ENCODE peak calls at places on chromosome 11, in seven cellular contexts. G, M, N, H, X, J and V are unnamed samples.

GRCh38 chr11:114079406-114080072 is 20.0 kb downstream of the ZBTB16 start:
- DNase-seq in G (no peak), M (peak), N (no peak), H (no peak), X (no peak), J (no peak), V (no peak)

GRCh38 chr11:10906521-10906920 is 48.7 kb upstream of the ZBED5 start:
- DNase-seq in G (peak), M (no peak), N (no peak), H (no peak), X (no peak), J (no peak), V (no peak)

GRCh38 chr11:10441652-10442503 is 13.2 kb upstream of the AMPD3 start:
- DNase-seq in G (no peak), M (peak), N (no peak), H (no peak), X (no peak), J (no peak), V (peak)

GRCh38 chr11:124608146-124608545 is 3.1 kb upstream of the PANX3 start:
- DNase-seq in G (no peak), M (no peak), N (no peak), H (no peak), X (no peak), J (no peak), V (no peak)

GRCh38 chr11:12900496-12900895 is 108.6 kb upstream of the RASSF10 start:
- DNase-seq in G (peak), M (peak), N (peak), H (no peak), X (no peak), J (no peak), V (no peak)

GRCh38 chr11:118910309-118911112 is 15.2 kb downstream of the BCL9L start:
- DNase-seq in G (peak), M (peak), N (peak), H (peak), X (peak), J (peak), V (no peak)

GRCh38 chr11:28621648-28622215 is 513.5 kb downstream of the METTL15 start:
- DNase-seq in G (peak), M (peak), N (no peak), H (no peak), X (no peak), J (no peak), V (no peak)

GRCh38 chr11:6576471-6577373 is 26.7 kb downstream of the RRP8 start:
- DNase-seq in G (peak), M (peak), N (no peak), H (no peak), X (no peak), J (no peak), V (no peak)

GRCh38 chr11:104286129-104286528 is 122.2 kb upstream of the PDGFD start:
- DNase-seq in G (no peak), M (peak), N (no peak), H (no peak), X (no peak), J (no peak), V (no peak)

GRCh38 chr11:97761175-97761574 is 1259.6 kb upstream of the CNTN5 start:
- DNase-seq in G (no peak), M (no peak), N (no peak), H (no peak), X (no peak), J (no peak), V (no peak)

GRCh38 chr11:77994434-77995362 is at the start of gene INTS4:
- DNase-seq in G (peak), M (peak), N (peak), H (peak), X (peak), J (peak), V (peak)

GRCh38 chr11:65650547-65651338 is 12.0 kb downstream of the RELA start:
- DNase-seq in G (no peak), M (no peak), N (no peak), H (peak), X (no peak), J (no peak), V (no peak)

GRCh38 chr11:107676341-107676740 is 35.5 kb downstream of the SLN start:
- DNase-seq in G (no peak), M (no peak), N (no peak), H (no peak), X (no peak), J (no peak), V (no peak)
- TF ChIP-seq CTCF in G (no peak), M (no peak), N (no peak), H (no peak), X (no peak), J (no peak), V (no peak)

GRCh38 chr11:68666854-68667253 is 17.5 kb upstream of the GAL start:
- DNase-seq in G (no peak), M (no peak), N (no peak), H (no peak), X (no peak), J (no peak), V (no peak)
- TF ChIP-seq CTCF in G (no peak), M (no peak), N (no peak), H (no peak), X (no peak), J (no peak), V (no peak)

DNA sequence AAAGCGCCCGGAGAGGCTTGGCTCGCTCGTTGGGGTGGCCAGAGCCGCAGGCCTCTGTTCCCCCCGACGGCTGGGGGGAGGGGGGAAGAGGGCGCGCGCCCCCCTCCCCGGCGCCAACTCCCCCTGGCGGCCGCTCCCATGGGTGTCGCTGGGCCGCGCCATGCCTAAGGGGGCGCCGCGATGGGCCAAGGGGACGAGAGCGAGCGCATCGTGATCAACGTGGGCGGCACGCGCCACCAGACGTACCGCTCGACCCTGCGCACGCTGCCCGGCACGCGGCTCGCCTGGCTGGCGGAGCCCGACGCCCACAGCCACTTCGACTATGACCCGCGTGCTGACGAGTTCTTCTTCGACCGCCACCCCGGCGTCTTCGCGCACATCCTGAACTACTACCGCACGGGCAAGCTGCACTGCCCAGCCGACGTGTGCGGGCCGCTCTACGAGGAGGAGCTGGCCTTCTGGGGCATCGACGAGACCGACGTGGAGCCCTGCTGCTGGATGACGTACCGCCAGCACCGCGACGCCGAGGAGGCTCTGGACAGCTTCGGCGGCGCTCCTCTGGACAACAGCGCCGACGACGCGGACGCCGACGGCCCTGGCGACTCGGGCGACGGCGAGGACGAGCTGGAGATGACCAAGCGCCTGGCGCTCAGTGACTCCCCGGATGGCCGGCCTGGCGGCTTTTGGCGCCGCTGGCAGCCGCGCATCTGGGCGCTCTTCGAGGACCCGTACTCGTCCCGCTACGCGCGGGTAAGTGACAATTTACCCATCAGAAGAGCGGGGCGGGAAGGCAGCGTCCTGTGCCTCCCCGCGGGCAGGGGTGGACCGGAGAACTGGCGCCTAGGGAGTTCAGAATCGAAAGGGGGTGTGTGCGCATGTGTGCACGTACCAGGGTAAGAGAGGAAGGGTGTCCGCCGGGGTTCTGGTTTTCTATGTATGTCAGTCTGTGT is 1.5 kb downstream of the KCNC1 start:
- DNase-seq in G (no peak), M (no peak), N (no peak), H (no peak), X (no peak), J (no peak), V (no peak)
- TF ChIP-seq CTCF in G (peak), M (peak), N (peak), H (no peak), X (peak), J (no peak), V (no peak)

GRCh38 chr11:126943319-126943718 is 57.3 kb downstream of the KIRREL3 start:
- DNase-seq in G (no peak), M (no peak), N (no peak), H (no peak), X (no peak), J (no peak), V (no peak)

GRCh38 chr11:126945319-126945718 is 55.3 kb downstream of the KIRREL3 start:
- DNase-seq in G (no peak), M (no peak), N (no peak), H (no peak), X (no peak), J (no peak), V (no peak)

GRCh38 chr11:126951465-126951864 is 49.1 kb downstream of the KIRREL3 start:
- DNase-seq in G (no peak), M (no peak), N (no peak), H (no peak), X (no peak), J (no peak), V (no peak)

GRCh38 chr11:126949066-126949945 is 51.3 kb downstream of the KIRREL3 start:
- DNase-seq in G (peak), M (no peak), N (no peak), H (no peak), X (no peak), J (no peak), V (no peak)

GRCh38 chr11:126948563-126948962 is 52.0 kb downstream of the KIRREL3 start:
- DNase-seq in G (peak), M (no peak), N (no peak), H (no peak), X (no peak), J (no peak), V (no peak)
- TF ChIP-seq CTCF in G (no peak), M (no peak), N (no peak), H (no peak), X (no peak), J (no peak), V (no peak)

DNA sequence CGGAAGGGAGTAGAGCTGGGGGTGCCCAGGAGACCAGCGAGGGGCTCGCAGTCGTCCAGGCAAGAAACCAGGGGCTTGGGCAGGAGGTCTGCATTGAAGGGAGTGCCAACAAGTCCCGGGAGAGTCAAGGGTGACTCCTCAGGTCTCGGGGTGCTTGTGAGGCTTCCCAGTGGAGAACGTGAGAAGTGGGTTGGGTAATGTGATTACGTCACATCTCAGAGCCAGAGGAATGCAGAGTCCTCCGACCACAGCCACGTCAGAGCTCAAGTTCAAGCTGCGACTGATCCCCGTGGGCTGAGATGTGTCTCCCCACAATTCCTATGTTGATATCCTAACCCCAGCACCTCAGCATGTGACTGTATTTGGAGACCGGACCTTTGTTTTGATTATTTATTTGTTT is 89.7 kb upstream of the SHANK2 start:
- DNase-seq in G (peak), M (peak), N (no peak), H (no peak), X (no peak), J (peak), V (no peak)
- TF ChIP-seq CTCF in G (no peak), M (no peak), N (no peak), H (no peak), X (no peak), J (no peak), V (no peak)

DNA sequence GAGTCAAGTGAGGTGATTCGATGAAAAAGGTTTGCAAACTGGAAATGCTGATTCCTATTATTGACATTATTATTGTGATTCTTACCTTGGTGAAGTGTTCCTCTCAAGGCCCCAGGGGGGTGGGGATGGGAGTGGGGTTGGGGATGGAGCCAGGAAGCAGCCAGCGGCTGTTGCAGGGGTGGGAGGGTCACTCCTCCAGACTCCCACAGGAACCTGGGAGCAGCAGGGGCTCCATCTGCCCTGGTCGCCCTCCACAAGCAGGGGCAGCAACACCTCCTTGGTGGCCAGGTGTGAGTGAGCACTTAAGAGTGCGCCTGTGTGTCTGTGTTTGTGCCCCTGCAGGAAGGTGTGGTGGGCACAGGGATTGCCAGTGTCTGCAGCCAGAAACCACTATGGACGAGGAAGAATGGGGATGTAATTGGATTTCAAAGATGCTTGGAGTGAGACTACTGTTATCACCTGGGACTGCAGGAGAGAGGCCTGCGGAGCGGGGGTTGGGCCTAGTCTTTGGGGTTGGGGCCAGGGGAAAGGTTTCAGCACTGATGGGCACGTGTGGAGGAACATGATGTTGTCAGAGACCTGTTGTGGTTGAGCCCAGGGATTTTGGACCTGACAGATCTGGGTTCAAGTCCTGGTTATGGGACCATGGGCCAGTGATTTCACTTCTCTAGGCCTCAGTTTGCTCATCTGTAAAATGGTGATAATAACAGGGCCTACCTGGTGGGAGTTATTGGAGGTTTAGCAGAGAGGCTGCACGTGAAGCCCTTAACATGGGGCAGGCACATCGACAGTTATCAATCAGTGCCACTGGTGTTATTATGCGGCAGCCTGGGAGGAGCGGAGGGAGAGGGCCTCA is 3.6 kb upstream of the TP53I11 start:
- DNase-seq in G (no peak), M (no peak), N (no peak), H (no peak), X (no peak), J (no peak), V (no peak)
- TF ChIP-seq CTCF in G (no peak), M (no peak), N (no peak), H (no peak), X (no peak), J (no peak), V (no peak)

GRCh38 chr11:86781546-86781945 is 18.8 kb upstream of the PRSS23 start:
- DNase-seq in G (no peak), M (no peak), N (no peak), H (no peak), X (no peak), J (no peak), V (no peak)
- TF ChIP-seq CTCF in G (no peak), M (no peak), N (no peak), H (no peak), X (no peak), J (no peak), V (no peak)

GRCh38 chr11:31240340-31240904 is 129.1 kb downstream of the DCDC1 start:
- DNase-seq in G (peak), M (peak), N (peak), H (no peak), X (peak), J (no peak), V (no peak)
- TF ChIP-seq CTCF in G (peak), M (peak), N (peak), H (no peak), X (peak), J (peak), V (peak)

GRCh38 chr11:127996825-127997224 is 590.5 kb downstream of the ETS1 start:
- DNase-seq in G (peak), M (peak), N (no peak), H (no peak), X (no peak), J (no peak), V (no peak)

GRCh38 chr11:127994736-127995135 is 592.6 kb downstream of the ETS1 start:
- DNase-seq in G (peak), M (peak), N (no peak), H (no peak), X (no peak), J (no peak), V (no peak)

GRCh38 chr11:127998421-127998820 is 588.9 kb downstream of the ETS1 start:
- DNase-seq in G (peak), M (no peak), N (no peak), H (no peak), X (no peak), J (no peak), V (no peak)

GRCh38 chr11:127993788-127994187 is 593.6 kb downstream of the ETS1 start:
- DNase-seq in G (no peak), M (no peak), N (no peak), H (peak), X (no peak), J (no peak), V (no peak)
- TF ChIP-seq CTCF in G (no peak), M (no peak), N (no peak), H (no peak), X (peak), J (no peak), V (no peak)

GRCh38 chr11:25941353-25941752 is 390.6 kb upstream of the ANO3 start:
- DNase-seq in G (no peak), M (no peak), N (no peak), H (no peak), X (no peak), J (no peak), V (no peak)

GRCh38 chr11:25939691-25940090 is 392.2 kb upstream of the ANO3 start:
- DNase-seq in G (no peak), M (no peak), N (no peak), H (no peak), X (no peak), J (no peak), V (no peak)

GRCh38 chr11:25943031-25943430 is 388.9 kb upstream of the ANO3 start:
- DNase-seq in G (no peak), M (no peak), N (no peak), H (no peak), X (no peak), J (no peak), V (no peak)

GRCh38 chr11:25943777-25944661 is 387.9 kb upstream of the ANO3 start:
- DNase-seq in G (no peak), M (no peak), N (no peak), H (peak), X (no peak), J (no peak), V (no peak)

GRCh38 chr11:25938952-25939351 is 393.0 kb upstream of the ANO3 start:
- DNase-seq in G (no peak), M (no peak), N (no peak), H (no peak), X (no peak), J (no peak), V (no peak)
- TF ChIP-seq CTCF in G (no peak), M (no peak), N (no peak), H (no peak), X (no peak), J (no peak), V (no peak)